ENCODE peak calls at places on chromosomes 12 and 14, in six cellular contexts. L is K562, V is H1, Q is HepG2, B is GM12891, I is GM12878. E is an unnamed sample.

GRCh38 chr12:6644903-6645302 is 2.3 kb downstream of the ACRBP start:
- DNase-seq in Q (no peak), L (no peak), B (no peak), V (no peak), I (no peak), E (no peak)

GRCh38 chr12:818733-819132 is 66.4 kb downstream of the WNK1 start:
- DNase-seq in B (no peak), V (no peak), L (no peak), I (no peak), Q (no peak), E (no peak)

GRCh38 chr12:124479680-124480468 is 87.5 kb downstream of the NCOR2 start:
- DNase-seq in B (no peak), I (no peak), L (no peak), Q (no peak), V (no peak), E (no peak)

GRCh38 chr12:104329697-104330096 is 26.2 kb downstream of the EID3 start:
- DNase-seq in Q (no peak), I (no peak), V (no peak), B (no peak), L (no peak), E (no peak)

GRCh38 chr12:122023339-122024131 is 1.9 kb downstream of the BCL7A start:
- DNase-seq in V (no peak), L (peak), I (no peak), Q (peak), B (no peak), E (no peak)

GRCh38 chr12:6551063-6551461 is 4.8 kb downstream of the IFFO1 start:
- DNase-seq in V (no peak), L (no peak), Q (no peak), B (no peak), I (no peak), E (no peak)

GRCh38 chr14:56145965-56146364 is 27.8 kb downstream of the PELI2 start:
- DNase-seq in B (no peak), V (no peak), I (no peak), Q (no peak), L (no peak), E (no peak)

GRCh38 chr12:18345021-18345735 is 83.9 kb downstream of the PIK3C2G start:
- DNase-seq in L (no peak), V (no peak), Q (no peak), B (no peak), I (no peak), E (no peak)

GRCh38 chr12:6821271-6821673 is 349 bp upstream of the GPR162 start:
- DNase-seq in Q (no peak), B (no peak), I (no peak), V (no peak), L (no peak), E (no peak)

GRCh38 chr12:101828463-101829196 is 2.1 kb downstream of the GNPTAB start:
- DNase-seq in V (no peak), I (no peak), B (no peak), Q (no peak), L (no peak), E (no peak)

GRCh38 chr12:103652808-103653207 is 65.7 kb downstream of the STAB2 start:
- DNase-seq in V (no peak), L (no peak), B (no peak), Q (no peak), I (no peak), E (no peak)

GRCh38 chr12:26749781-26750180 is 83.2 kb downstream of the ITPR2 start:
- DNase-seq in V (no peak), Q (no peak), I (no peak), L (no peak), B (no peak), E (no peak)

GRCh38 chr14:74349757-74350156 is 1.5 kb downstream of the VRTN start:
- DNase-seq in L (no peak), Q (no peak), V (no peak), I (no peak), B (no peak), E (no peak)

GRCh38 chr14:60508707-60509437 is at the start of gene SIX6:
- DNase-seq in L (no peak), I (no peak), B (no peak), V (no peak), Q (no peak), E (no peak)

GRCh38 chr12:95336387-95337067 is 118.9 kb downstream of the VEZT start:
- DNase-seq in I (no peak), L (no peak), Q (peak), V (peak), B (no peak), E (no peak)

GRCh38 chr12:104750061-104750460 is 208.0 kb downstream of the SLC41A2 start:
- DNase-seq in L (no peak), Q (no peak), V (no peak), B (peak), I (no peak), E (no peak)

GRCh38 chr14:52233693-52234092 is 33.8 kb upstream of the PTGDR start:
- DNase-seq in I (no peak), V (no peak), Q (no peak), L (no peak), B (no peak), E (no peak)

GRCh38 chr14:86015511-86015910 is 485.6 kb downstream of the FLRT2 start:
- DNase-seq in Q (no peak), V (no peak), B (no peak), I (no peak), L (no peak), E (no peak)

GRCh38 chr12:106224392-106224706 is 23.5 kb downstream of the CKAP4 start:
- DNase-seq in B (no peak), I (no peak), Q (no peak), L (no peak), V (no peak), E (no peak)

GRCh38 chr12:54358620-54358944 is 5.7 kb downstream of the GPR84 start:
- DNase-seq in L (no peak), I (no peak), V (no peak), Q (no peak), B (no peak), E (no peak)

GRCh38 chr14:51333299-51333698 is 93.3 kb downstream of the TMX1 start:
- DNase-seq in V (no peak), Q (no peak), L (no peak), I (no peak), B (no peak), E (no peak)

GRCh38 chr14:75279153-75279738 is 618 bp downstream of the FOS start:
- DNase-seq in V (no peak), L (peak), Q (no peak), B (peak), I (no peak), E (peak)

GRCh38 chr14:94938016-94938415 is 168.1 kb upstream of the GSC start:
- DNase-seq in L (no peak), Q (no peak), B (no peak), I (no peak), V (no peak), E (no peak)

GRCh38 chr14:99427632-99428315 is 52.9 kb downstream of the SETD3 start:
- DNase-seq in V (no peak), L (no peak), B (no peak), Q (no peak), I (no peak), E (no peak)

GRCh38 chr14:76688373-76688671 is 72.9 kb upstream of the VASH1 start:
- DNase-seq in Q (no peak), B (no peak), V (no peak), L (no peak), I (no peak), E (no peak)

GRCh38 chr14:76682367-76682766 is 78.9 kb upstream of the VASH1 start:
- DNase-seq in V (no peak), I (no peak), L (no peak), B (no peak), Q (no peak), E (no peak)

GRCh38 chr14:76686646-76687045 is 74.6 kb upstream of the VASH1 start:
- DNase-seq in B (no peak), I (no peak), V (no peak), L (no peak), Q (no peak), E (no peak)

GRCh38 chr14:76690502-76691105 is 70.7 kb upstream of the VASH1 start:
- DNase-seq in B (no peak), I (no peak), V (no peak), Q (no peak), L (no peak), E (no peak)

GRCh38 chr14:76687611-76688372 is 73.5 kb upstream of the VASH1 start:
- DNase-seq in V (no peak), I (no peak), Q (peak), B (no peak), L (no peak), E (no peak)
- TF ChIP-seq TAF1 in V (no peak), I (no peak), Q (no peak), B (no peak), L (no peak), E (no peak)

DNA sequence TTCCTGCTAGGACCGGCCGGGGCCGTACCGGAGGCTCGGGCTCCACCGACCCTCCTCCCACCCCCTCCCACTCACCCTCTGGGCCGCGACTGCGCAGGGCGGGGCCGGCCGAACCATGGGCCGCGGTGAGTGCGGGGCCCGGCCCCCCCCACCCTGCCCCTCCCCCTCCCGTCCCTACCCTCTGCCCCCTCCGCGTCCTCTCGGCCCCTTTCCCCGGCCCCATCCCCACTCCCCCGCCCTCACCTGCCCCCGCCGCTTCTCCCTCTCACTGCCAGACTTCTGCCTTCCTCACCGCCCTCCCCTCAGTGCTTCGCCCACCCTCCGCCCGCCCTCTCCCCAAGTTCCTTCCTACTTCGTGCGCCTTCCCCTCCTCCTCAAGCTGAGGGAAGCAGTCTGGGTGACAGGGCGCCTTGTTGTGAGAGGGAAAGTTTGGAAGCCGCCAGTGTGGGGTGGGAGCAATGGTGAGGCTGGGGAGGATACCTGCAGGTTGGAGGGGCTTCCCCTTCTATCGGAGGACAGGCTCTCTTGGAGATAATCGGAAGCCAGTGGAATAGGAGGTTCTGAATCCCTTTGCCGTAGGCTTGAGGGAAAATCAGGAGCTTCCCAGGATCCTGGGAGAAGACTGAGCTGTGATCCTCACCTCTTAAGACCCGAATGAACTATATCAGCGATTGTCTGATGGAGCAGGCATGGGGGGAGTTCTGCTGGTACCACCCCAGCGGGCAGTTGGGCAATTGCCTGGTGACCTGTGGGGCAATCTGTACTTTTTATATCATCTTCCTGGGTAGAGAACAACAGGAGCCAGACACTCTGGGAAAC is 472 bp downstream of the MBD6 start:
- DNase-seq in I (no peak), V (no peak), B (no peak), L (peak), Q (no peak), E (no peak)
- TF ChIP-seq POLR2AphosphoS5 in I (peak), V (no peak), B (no peak), L (peak), Q (no peak), E (no peak)

GRCh38 chr14:88554458-88555286 is at the start of gene PTPN21:
- DNase-seq in V (no peak), L (peak), I (no peak), Q (peak), B (peak), E (peak)
- TF ChIP-seq POLR2A in V (peak), L (no peak), I (no peak), Q (no peak), B (no peak), E (no peak)

GRCh38 chr12:3604281-3604680 is 113.3 kb downstream of the PRMT8 start:
- DNase-seq in V (no peak), L (no peak), I (no peak), Q (no peak), B (no peak), E (no peak)

GRCh38 chr12:3607821-3608220 is 116.8 kb downstream of the PRMT8 start:
- DNase-seq in L (no peak), V (no peak), B (no peak), Q (no peak), I (no peak), E (no peak)

GRCh38 chr12:3604750-3605638 is 114.0 kb downstream of the PRMT8 start:
- DNase-seq in I (no peak), Q (no peak), B (no peak), L (no peak), V (peak), E (no peak)

GRCh38 chr12:3606101-3606500 is 115.1 kb downstream of the PRMT8 start:
- DNase-seq in Q (no peak), I (no peak), V (no peak), L (no peak), B (no peak), E (no peak)

GRCh38 chr12:3607039-3607719 is 116.2 kb downstream of the PRMT8 start:
- DNase-seq in V (no peak), B (no peak), Q (no peak), L (no peak), I (no peak), E (no peak)
- TF ChIP-seq TAF1 in V (no peak), B (no peak), Q (no peak), L (no peak), I (no peak), E (no peak)

GRCh38 chr12:71000255-71000654 is 79.7 kb upstream of the PTPRR start:
- DNase-seq in B (no peak), L (no peak), V (no peak), Q (no peak), I (no peak), E (no peak)

GRCh38 chr12:70989232-70989631 is 68.7 kb upstream of the PTPRR start:
- DNase-seq in Q (no peak), V (no peak), B (no peak), L (no peak), I (no peak), E (no peak)

DNA sequence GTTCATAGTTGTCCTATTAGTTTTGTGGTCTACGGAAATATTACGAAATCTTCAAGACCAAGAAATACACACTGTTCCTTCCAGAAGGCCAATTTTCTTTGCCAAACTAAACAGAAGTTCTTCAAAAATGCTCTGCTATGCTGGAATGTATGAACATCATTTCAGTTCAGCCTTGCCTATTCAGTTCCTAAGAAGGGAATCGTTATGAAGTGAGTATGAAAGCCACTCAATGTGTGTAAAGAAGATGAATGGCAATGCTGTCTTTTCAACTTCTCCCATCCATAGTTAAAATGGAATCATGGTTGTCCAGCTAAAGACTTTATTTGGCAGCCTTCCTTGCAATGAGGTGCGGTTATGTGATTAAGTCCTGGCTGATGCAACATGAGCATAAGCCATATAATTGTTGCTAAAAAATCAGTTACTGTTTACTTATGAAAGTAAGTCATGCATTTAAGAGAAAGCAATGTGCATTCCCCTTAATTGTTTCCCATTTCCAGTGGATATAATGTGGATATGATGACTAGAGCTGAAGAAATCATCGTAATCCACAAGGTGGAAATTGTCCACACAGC is 73.8 kb upstream of the PTPRR start:
- DNase-seq in Q (no peak), B (no peak), I (no peak), L (no peak), V (no peak), E (no peak)
- TF ChIP-seq POLR2AphosphoS5 in Q (no peak), B (no peak), I (no peak), L (no peak), V (no peak), E (no peak)

GRCh38 chr12:119842380-119842779 is 34.7 kb downstream of the CIT start:
- DNase-seq in V (no peak), L (no peak), B (no peak), Q (no peak), I (no peak), E (no peak)

GRCh38 chr12:119843100-119843499 is 34.0 kb downstream of the CIT start:
- DNase-seq in B (no peak), I (no peak), L (no peak), V (no peak), Q (no peak), E (no peak)

GRCh38 chr12:119840617-119841016 is 36.5 kb downstream of the CIT start:
- DNase-seq in Q (no peak), I (no peak), L (no peak), V (no peak), B (no peak), E (no peak)

GRCh38 chr12:119839201-119839600 is 37.9 kb downstream of the CIT start:
- DNase-seq in V (no peak), L (no peak), B (no peak), I (no peak), Q (no peak), E (no peak)

GRCh38 chr12:119841433-119842210 is 35.5 kb downstream of the CIT start:
- DNase-seq in I (no peak), L (no peak), Q (no peak), B (no peak), V (no peak), E (no peak)
- TF ChIP-seq POLR2A in I (no peak), L (no peak), Q (no peak), B (no peak), V (no peak), E (no peak)

GRCh38 chr14:96532632-96533031 is 30.4 kb downstream of the PAPOLA start:
- DNase-seq in Q (no peak), V (no peak), I (no peak), B (no peak), L (no peak), E (no peak)
- TF ChIP-seq TAF1 in Q (no peak), V (no peak), I (no peak), B (no peak), L (no peak), E (no peak)

E was measured in GM12892.